ENCODE peak calls at places on chromosomes 7 and 10, in eight cellular contexts. S, I, F, P, U, G, T and K are unnamed samples.

GRCh38 chr7:111159426-111159825 is 68.5 kb downstream of the LRRN3 start:
- DNase-seq in S (no peak), I (no peak), F (no peak), P (no peak), U (no peak), G (no peak), T (no peak), K (no peak)

GRCh38 chr10:133464582-133465031 is 10.9 kb downstream of the SCART1 start:
- DNase-seq in S (no peak), I (no peak), F (no peak), P (no peak), U (no peak), G (no peak), T (no peak), K (no peak)

GRCh38 chr10:14742815-14743214 is 31.9 kb downstream of the FAM107B start:
- DNase-seq in S (no peak), I (no peak), F (no peak), P (peak; percentile 6), U (peak; percentile 76), G (no peak), T (no peak), K (no peak)

GRCh38 chr7:67937717-67938191 is 941.1 kb downstream of the TYW1 start:
- DNase-seq in S (no peak), I (no peak), F (peak; percentile 18), P (no peak), U (no peak), G (no peak), T (no peak), K (peak; percentile 38)

GRCh38 chr7:104962781-104963180 is 51.2 kb upstream of the KMT2E start:
- DNase-seq in S (no peak), I (no peak), F (no peak), P (no peak), U (no peak), G (no peak), T (no peak), K (no peak)

GRCh38 chr7:103446046-103446520 is at the start of gene SLC26A5:
- DNase-seq in S (peak; percentile 82), I (no peak), F (no peak), P (peak; percentile 81), U (no peak), G (no peak), T (peak; percentile 63), K (no peak)

GRCh38 chr7:12640299-12641096 is 46.9 kb upstream of the ARL4A start:
- DNase-seq in S (no peak), I (no peak), F (no peak), P (no peak), U (no peak), G (peak; percentile 98), T (no peak), K (no peak)

GRCh38 chr10:82934429-82934828 is 1059.4 kb downstream of the NRG3 start:
- DNase-seq in S (peak; percentile 1), I (no peak), F (no peak), P (peak; percentile 47), U (no peak), G (no peak), T (no peak), K (peak; percentile 0)

GRCh38 chr7:104926189-104926904 is 87.7 kb upstream of the KMT2E start:
- DNase-seq in S (no peak), I (no peak), F (no peak), P (no peak), U (no peak), G (no peak), T (no peak), K (no peak)

GRCh38 chr7:107167483-107168232 is 1.1 kb upstream of the HBP1 start:
- DNase-seq in S (peak; percentile 52), I (peak; percentile 61), F (peak; percentile 84), P (peak; percentile 78), U (no peak), G (peak; percentile 74), T (peak; percentile 89), K (peak; percentile 63)

GRCh38 chr10:53023411-53023810 is 250.8 kb upstream of the MBL2 start:
- DNase-seq in S (no peak), I (no peak), F (no peak), P (no peak), U (no peak), G (no peak), T (no peak), K (no peak)

GRCh38 chr10:110556993-110557601 is 10.4 kb upstream of the SMC3 start:
- DNase-seq in S (peak; percentile 41), I (peak; percentile 73), F (peak; percentile 74), P (peak; percentile 93), U (no peak), G (peak; percentile 24), T (peak; percentile 75), K (no peak)

GRCh38 chr10:3425261-3425660 is 252.7 kb upstream of the PITRM1 start:
- DNase-seq in S (no peak), I (no peak), F (no peak), P (no peak), U (no peak), G (no peak), T (no peak), K (no peak)

GRCh38 chr7:54129035-54129434 is 413.1 kb upstream of the VSTM2A start:
- DNase-seq in S (no peak), I (no peak), F (no peak), P (no peak), U (no peak), G (no peak), T (no peak), K (no peak)

GRCh38 chr7:46080595-46081159 is 159.6 kb upstream of the IGFBP3 start:
- DNase-seq in S (no peak), I (no peak), F (no peak), P (no peak), U (no peak), G (no peak), T (no peak), K (no peak)

GRCh38 chr10:100814751-100815474 is 69.5 kb downstream of the PAX2 start:
- DNase-seq in S (no peak), I (no peak), F (no peak), P (no peak), U (no peak), G (no peak), T (no peak), K (no peak)

GRCh38 chr10:86389441-86390193 is 23.0 kb upstream of the GRID1 start:
- DNase-seq in S (no peak), I (no peak), F (peak; percentile 43), P (peak; percentile 93), U (no peak), G (no peak), T (peak; percentile 21), K (no peak)

GRCh38 chr7:44633254-44634186 is 27.1 kb downstream of the OGDH start:
- DNase-seq in S (no peak), I (no peak), F (no peak), P (no peak), U (peak; percentile 88), G (no peak), T (peak; percentile 18), K (no peak)
- H3K27ac ChIP-seq in S (peak overlapping the region; percentile 58), I (no peak overlapping the region), F (peak overlapping the region; percentile 43), P (no peak overlapping the region), U (peak overlapping the region; percentile 68), G (no peak overlapping the region), T (peak overlapping the region; percentile 49), K (peak overlapping the region; percentile 72)

DNA sequence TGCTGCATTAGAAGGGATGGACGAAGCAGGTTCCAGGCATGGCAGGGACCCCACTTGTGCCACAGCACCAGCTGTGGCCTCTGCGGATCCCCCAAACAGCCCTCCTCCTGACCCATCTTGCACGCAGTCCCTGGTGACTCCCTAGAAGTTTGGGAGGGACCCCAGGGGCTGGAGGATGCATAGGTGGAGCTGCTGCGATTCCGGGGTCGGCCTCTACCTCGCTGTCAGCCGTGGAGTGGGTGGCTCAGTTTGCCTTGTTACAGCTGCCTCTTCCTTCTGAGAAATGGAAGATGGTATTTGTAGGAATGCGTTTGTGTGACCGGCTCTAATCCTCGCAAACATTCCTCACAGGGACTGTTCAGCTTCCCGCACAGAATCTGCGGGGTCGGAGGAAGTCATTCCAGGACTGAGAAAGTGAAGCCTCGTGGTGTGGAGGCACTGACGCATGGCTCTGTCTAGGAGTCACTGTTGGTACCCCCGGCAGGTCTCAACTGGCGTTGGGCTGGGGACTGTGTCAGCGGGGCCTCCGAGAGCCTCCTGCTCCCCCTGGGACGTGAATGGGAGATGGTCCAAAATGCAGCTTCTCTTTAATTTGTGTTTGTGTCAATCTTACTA is 17.5 kb downstream of the PWWP2B start:
- DNase-seq in S (no peak), I (no peak), F (no peak), P (no peak), U (no peak), G (no peak), T (no peak), K (no peak)
- H3K4me1 ChIP-seq in S (no peaks in the 10 kb centered on the region), I (peaks cover 16% of the 10 kb centered on the region), F (peaks cover 19% of the 10 kb centered on the region), P (peaks cover 19% of the 10 kb centered on the region), U (no peaks in the 10 kb centered on the region), G (peaks cover 26% of the 10 kb centered on the region), T (peaks cover 3% of the 10 kb centered on the region), K (peaks cover 73% of the 10 kb centered on the region)

DNA sequence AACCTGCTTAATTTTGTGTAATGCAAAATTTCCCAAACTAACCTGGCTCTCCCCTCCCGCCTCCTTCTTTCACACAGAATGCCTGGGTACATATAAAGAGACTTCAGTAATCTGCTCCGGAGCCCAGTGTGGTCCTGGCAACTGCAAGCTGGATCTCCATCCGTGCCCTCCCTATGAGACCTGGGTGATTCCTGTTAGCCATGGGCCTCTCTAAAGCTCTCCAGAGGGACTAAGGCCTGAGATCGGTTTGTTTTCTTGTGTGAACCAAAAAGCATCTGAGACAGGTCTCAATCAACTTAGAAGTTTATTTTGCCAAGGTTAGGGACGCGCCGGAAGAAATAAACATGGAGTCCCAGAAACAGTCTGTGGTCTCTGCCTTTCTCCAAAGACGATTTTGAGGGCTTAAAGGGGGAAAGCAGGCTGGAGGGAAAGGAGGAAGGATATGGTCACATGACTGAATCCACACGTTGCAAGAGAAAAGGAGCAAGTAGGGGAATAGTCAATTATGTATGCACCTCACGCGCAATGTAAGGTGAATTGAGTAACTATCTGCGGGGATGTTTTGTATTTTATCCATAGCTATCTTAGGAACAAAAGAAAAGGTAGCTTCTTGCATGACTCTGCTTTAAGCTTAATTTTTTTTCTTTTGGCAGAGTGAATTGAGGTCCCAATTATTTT is 46.2 kb upstream of the CCDC3 start:
- DNase-seq in S (no peak), I (no peak), F (no peak), P (peak; percentile 24), U (no peak), G (no peak), T (no peak), K (no peak)
- TF ChIP-seq REST in S (no peak), I (no peak), F (no peak), P (no peak), U (no peak), G (no peak), T (no peak), K (no peak)

GRCh38 chr7:29300649-29301048 is 106.1 kb downstream of the CHN2 start:
- DNase-seq in S (no peak), I (no peak), F (no peak), P (no peak), U (no peak), G (no peak), T (no peak), K (no peak)

GRCh38 chr7:29299986-29300609 is 105.5 kb downstream of the CHN2 start:
- DNase-seq in S (no peak), I (no peak), F (no peak), P (no peak), U (no peak), G (no peak), T (no peak), K (no peak)

GRCh38 chr7:29297194-29297890 is 102.8 kb downstream of the CHN2 start:
- DNase-seq in S (no peak), I (no peak), F (no peak), P (peak; percentile 86), U (no peak), G (no peak), T (peak; percentile 46), K (no peak)

GRCh38 chr7:29292886-29293658 is 98.5 kb downstream of the CHN2 start:
- DNase-seq in S (no peak), I (no peak), F (no peak), P (no peak), U (no peak), G (no peak), T (no peak), K (no peak)

GRCh38 chr7:29296421-29296820 is 101.8 kb downstream of the CHN2 start:
- DNase-seq in S (no peak), I (no peak), F (no peak), P (peak; percentile 78), U (no peak), G (no peak), T (no peak), K (no peak)
- H3K27ac ChIP-seq in S (no peak overlapping the region), I (no peak overlapping the region), F (no peak overlapping the region), P (peak overlapping the region; percentile 76), U (no peak overlapping the region), G (no peak overlapping the region), T (no peak overlapping the region), K (no peak overlapping the region)